ENCODE peak calls at places on chromosomes 5 and 9, in five cellular contexts. S, E, W, J and D are unnamed samples.

GRCh38 chr5:1343315-1343751 is 1.6 kb downstream of the CLPTM1L start:
- DNase-seq in W (no peak), E (no peak), S (no peak), J (no peak), D (peak)

GRCh38 chr9:120608421-120608820 is 28.5 kb upstream of the CDK5RAP2 start:
- DNase-seq in E (no peak), J (no peak), W (peak), S (no peak), D (no peak)

GRCh38 chr5:151465476-151465875 is 18.1 kb downstream of the SLC36A1 start:
- DNase-seq in E (no peak), J (no peak), W (no peak), S (no peak), D (no peak)

GRCh38 chr5:168346417-168346816 is 55.0 kb downstream of the WWC1 start:
- DNase-seq in W (peak), E (peak), S (no peak), J (no peak), D (no peak)

GRCh38 chr9:10876333-10876732 is 263.5 kb upstream of the PTPRD start:
- DNase-seq in E (no peak), J (no peak), S (no peak), W (no peak), D (peak)

GRCh38 chr9:27924502-27924901 is 351.2 kb upstream of the C9orf72 start:
- DNase-seq in S (no peak), E (no peak), W (peak), J (no peak), D (no peak)

GRCh38 chr9:121278535-121279169 is 10.7 kb downstream of the GSN start:
- DNase-seq in E (peak), J (no peak), W (peak), S (no peak), D (peak)

GRCh38 chr9:78713746-78714405 is 417.0 kb downstream of the PSAT1 start:
- DNase-seq in E (no peak), S (no peak), W (no peak), J (no peak), D (peak)

GRCh38 chr9:394347-395052 is 179.8 kb downstream of the DOCK8 start:
- DNase-seq in W (no peak), S (no peak), J (no peak), E (no peak), D (no peak)

GRCh38 chr5:159456722-159457462 is 126.6 kb upstream of the IL12B start:
- DNase-seq in E (no peak), W (peak), J (no peak), S (no peak), D (peak)

GRCh38 chr5:141084487-141084989 is 9.9 kb upstream of the PCDHB2 start:
- DNase-seq in E (peak), S (peak), J (peak), W (peak), D (peak)

GRCh38 chr9:6681957-6682501 is 36.5 kb upstream of the GLDC start:
- DNase-seq in S (no peak), J (no peak), E (no peak), W (no peak), D (no peak)

GRCh38 chr5:141672856-141673813 is 8.9 kb downstream of the ARAP3 start:
- DNase-seq in J (no peak), E (peak), W (no peak), S (no peak), D (no peak)

GRCh38 chr5:32506809-32507208 is 62.3 kb upstream of the ZFR start:
- DNase-seq in W (peak), E (no peak), S (no peak), J (no peak), D (no peak)

DNA sequence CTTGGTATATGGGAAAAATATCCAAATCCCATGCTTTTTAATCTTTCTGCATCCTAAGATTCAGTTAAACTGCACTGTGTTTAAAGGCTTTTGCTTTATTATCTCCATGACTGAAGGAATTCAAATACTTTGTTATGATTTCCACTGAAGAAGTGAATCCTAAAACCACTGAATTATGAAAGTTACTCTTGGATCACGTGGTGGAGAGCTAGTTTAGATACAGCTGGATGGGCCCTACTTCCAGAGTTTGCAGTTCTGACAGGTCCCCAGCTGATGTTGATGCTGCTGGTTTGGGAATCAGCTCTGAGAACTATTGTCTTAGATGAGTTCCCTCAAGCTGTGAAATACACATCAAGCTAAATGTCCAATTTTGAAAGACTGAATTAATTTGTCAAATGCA is 5.0 kb downstream of the DAB2 start:
- DNase-seq in E (no peak), W (no peak), J (no peak), S (no peak), D (no peak)
- H2BK12ac ChIP-seq in E (no peak), W (no peak), J (no peak), S (no peak), D (no peak)

DNA sequence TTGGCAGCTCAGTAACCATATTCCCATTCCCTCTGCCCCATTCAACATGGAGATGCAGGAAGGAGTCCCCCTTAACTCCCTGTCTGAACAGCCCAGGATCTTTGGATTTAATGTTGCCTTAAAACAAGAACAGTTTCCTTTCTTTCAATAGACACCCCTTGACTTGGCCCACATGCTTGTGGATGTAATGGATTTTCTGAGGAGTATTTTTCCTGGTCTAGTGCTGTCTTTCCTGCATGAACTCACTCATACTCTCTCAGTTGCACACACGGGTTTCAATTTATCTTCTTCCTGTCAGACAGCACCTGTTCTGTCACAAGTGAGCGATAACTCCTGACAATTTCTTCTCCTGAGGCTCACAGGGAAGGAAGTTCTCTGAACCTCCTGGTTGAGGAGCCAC is 85.0 kb downstream of the ACER2 start:
- DNase-seq in S (no peak), E (no peak), J (no peak), W (no peak), D (no peak)
- H2AFZ ChIP-seq in S (no peak), E (no peak), J (no peak), W (no peak), D (no peak)

GRCh38 chr5:5905186-5905585 is 473.2 kb downstream of the MED10 start:
- DNase-seq in W (no peak), E (no peak), S (no peak), J (no peak), D (no peak)

GRCh38 chr5:5902665-5903064 is 475.7 kb downstream of the MED10 start:
- DNase-seq in S (no peak), W (no peak), J (no peak), E (no peak), D (no peak)

GRCh38 chr5:5900350-5900749 is 477.9 kb downstream of the ICE1 start:
- DNase-seq in W (no peak), S (no peak), J (no peak), E (no peak), D (no peak)

DNA sequence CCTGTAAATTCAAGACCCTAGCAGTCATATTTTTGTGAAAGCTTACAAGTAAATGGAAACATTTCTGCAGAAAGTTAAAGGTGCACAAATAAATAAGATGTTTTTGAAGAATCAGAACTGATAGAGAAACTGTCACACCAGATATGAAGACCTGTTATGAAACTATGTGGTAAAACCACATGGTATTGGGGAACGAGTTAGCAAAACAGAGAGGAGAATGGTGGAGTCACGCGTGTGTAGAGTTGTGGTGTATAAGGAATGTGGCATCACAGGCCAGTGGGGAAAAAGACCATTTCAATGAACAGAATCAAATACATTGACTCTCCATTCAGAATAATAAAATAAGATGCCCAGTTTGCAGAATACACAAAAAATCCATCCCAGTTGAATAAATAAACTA is 477.2 kb downstream of the ICE1 start:
- DNase-seq in W (no peak), S (no peak), J (no peak), E (no peak), D (no peak)
- H2BK12ac ChIP-seq in W (no peak), S (no peak), J (no peak), E (no peak), D (no peak)

DNA sequence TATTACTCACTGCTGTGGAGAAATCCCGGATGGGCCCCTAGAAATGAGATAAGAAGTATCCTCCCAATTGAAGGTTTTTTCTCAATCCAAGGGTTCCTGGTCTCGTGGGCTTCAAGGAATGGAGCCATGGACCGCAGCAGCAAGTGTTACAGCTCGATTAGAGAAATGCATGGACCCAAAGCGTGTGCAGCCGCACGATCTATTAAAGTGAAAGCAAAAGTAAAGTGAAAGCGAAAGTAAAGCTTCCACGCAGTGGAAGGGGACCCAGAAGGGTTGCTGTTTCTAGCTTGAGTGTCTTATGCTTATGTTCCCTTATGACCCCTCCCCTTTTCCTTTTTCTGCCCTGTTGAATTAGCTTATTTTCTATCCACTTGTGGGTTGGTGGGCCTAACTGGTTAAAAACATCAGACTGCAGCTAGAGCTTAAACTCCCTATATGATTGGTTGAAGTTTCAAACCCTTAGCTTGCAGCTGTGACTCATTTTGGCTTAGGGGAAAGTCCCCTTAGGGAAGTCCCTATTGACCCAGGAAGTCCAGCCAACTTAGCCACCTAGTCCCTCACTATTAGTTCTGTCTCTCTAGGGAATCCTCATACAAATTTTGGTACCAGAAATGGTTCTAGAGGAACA is 1111.8 kb downstream of the TAF11L14 start:
- DNase-seq in S (no peak), W (peak), J (no peak), E (no peak), D (peak)
- H2AFZ ChIP-seq in S (peak), W (no peak), J (no peak), E (no peak), D (peak)

GRCh38 chr5:124418390-124418789 is 328.0 kb downstream of the ZNF608 start:
- DNase-seq in E (no peak), W (no peak), J (no peak), S (no peak), D (no peak)
- H2BK12ac ChIP-seq in E (no peak), W (no peak), J (no peak), S (no peak), D (no peak)

GRCh38 chr9:136562746-136563506 is 17.1 kb upstream of the NOTCH1 start:
- DNase-seq in W (no peak), S (no peak), E (no peak), J (no peak), D (no peak)
- H2AFZ ChIP-seq in W (no peak), S (no peak), E (no peak), J (no peak), D (no peak)

GRCh38 chr9:116687762-116688160 is 656 bp downstream of the TRIM32 start:
- DNase-seq in W (no peak), J (no peak), S (no peak), E (no peak), D (no peak)

GRCh38 chr9:116687074-116687761 is at the start of gene TRIM32:
- DNase-seq in E (peak), J (peak), S (peak), W (peak), D (peak)

GRCh38 chr9:116691607-116692006 is 4.5 kb downstream of the TRIM32 start:
- DNase-seq in W (no peak), J (no peak), E (no peak), S (no peak), D (no peak)

GRCh38 chr9:116689117-116689516 is 2.0 kb downstream of the TRIM32 start:
- DNase-seq in J (no peak), W (no peak), E (no peak), S (no peak), D (no peak)

DNA sequence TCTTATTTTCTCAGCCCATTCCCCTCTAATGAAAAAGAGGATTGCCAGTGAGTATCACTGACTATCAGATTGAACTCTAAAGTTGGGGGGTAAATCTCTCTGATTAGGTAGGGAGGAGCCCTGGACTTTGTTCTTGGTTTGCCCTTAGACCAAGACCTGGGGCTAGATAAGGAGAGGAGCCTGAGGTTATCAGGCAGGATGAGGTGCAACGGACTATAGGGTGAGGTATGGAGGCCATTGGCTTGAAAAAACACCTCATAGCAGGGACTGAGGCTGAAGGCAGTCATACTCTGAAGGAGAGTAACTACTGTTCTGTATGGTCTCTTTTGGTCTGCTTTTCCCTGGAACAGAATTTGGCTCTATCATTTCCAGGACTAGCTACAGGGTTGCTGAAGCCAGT is 2.5 kb downstream of the TRIM32 start:
- DNase-seq in J (no peak), S (no peak), W (no peak), E (no peak), D (no peak)
- H2BK12ac ChIP-seq in J (no peak), S (no peak), W (no peak), E (no peak), D (no peak)

GRCh38 chr5:179823937-179824744 is 3.4 kb downstream of the SQSTM1 start:
- DNase-seq in E (no peak), W (no peak), S (no peak), J (no peak), D (no peak)

GRCh38 chr5:179822059-179822432 is 1.3 kb downstream of the SQSTM1 start:
- DNase-seq in W (no peak), E (no peak), J (no peak), S (no peak), D (no peak)

GRCh38 chr5:179821298-179822058 is 773 bp downstream of the SQSTM1 start:
- DNase-seq in W (peak), J (peak), S (no peak), E (peak), D (peak)

GRCh38 chr5:179820483-179821297 is at the start of gene SQSTM1:
- DNase-seq in W (peak), E (peak), J (peak), S (peak), D (peak)

GRCh38 chr5:179822444-179822990 is 1.8 kb downstream of the SQSTM1 start:
- DNase-seq in J (no peak), E (no peak), W (peak), S (no peak), D (peak)
- H2AFZ ChIP-seq in J (no peak), E (no peak), W (no peak), S (no peak), D (no peak)

GRCh38 chr9:111900081-111900805 is 3.6 kb downstream of the UGCG start:
- DNase-seq in S (no peak), W (no peak), E (no peak), J (no peak), D (no peak)
- H2BK12ac ChIP-seq in S (no peak), W (no peak), E (no peak), J (no peak), D (no peak)

GRCh38 chr5:79971156-79971555 is 19.9 kb downstream of the MTX3 start:
- DNase-seq in S (no peak), W (no peak), J (no peak), E (no peak), D (no peak)

GRCh38 chr5:79961731-79962579 is 29.1 kb downstream of the MTX3 start:
- DNase-seq in E (no peak), W (no peak), S (no peak), J (no peak), D (no peak)

GRCh38 chr5:79963261-79963977 is 27.6 kb downstream of the MTX3 start:
- DNase-seq in E (no peak), S (no peak), W (no peak), J (no peak), D (no peak)

GRCh38 chr5:79962580-79963222 is 28.4 kb downstream of the MTX3 start:
- DNase-seq in S (peak), J (no peak), E (no peak), W (no peak), D (peak)

DNA sequence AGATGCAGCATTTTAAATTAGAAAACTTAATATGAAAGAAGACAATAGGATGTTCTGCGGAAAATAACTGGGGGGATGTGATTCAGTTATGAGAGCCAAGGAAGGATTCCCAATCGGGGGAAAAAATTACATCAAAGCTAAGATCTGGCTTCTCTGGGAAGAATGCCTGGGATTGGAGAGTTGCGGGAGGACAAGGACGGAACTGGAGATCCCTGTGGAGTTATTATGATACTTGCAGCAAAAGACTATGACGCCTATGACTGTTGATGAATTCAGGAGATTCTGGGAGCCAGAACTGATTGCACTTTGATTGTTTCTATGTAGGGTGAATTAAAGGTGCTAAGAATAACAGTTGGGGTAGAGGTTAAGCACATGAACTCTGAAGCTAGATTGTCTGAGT is 24.6 kb downstream of the MTX3 start:
- DNase-seq in W (no peak), J (no peak), S (no peak), E (no peak), D (no peak)
- H2AFZ ChIP-seq in W (no peak), J (no peak), S (no peak), E (no peak), D (no peak)